ENCODE peak calls at places on chromosomes 13 and 19, in seven cellular contexts. I is H9, R is DMS153, J is NCI-H1694 treated with DMSO at 0.1 percent for 48 hours, E is amygdala, P is HTR-8/SVneo, G is T-helper 9 cell. X is an unnamed sample.

GRCh38 chr13:60213236-60213746 is 49.6 kb upstream of the DIAPH3 start:
- DNase-seq in I (no peak), R (no peak), J (no peak), E (no peak), P (no peak), G (no peak), X (no peak)

GRCh38 chr19:47438793-47439220 is 19.5 kb upstream of the MEIS3 start:
- DNase-seq in I (peak; percentile 65), R (no peak), J (no peak), E (no peak), P (no peak), G (no peak), X (no peak)

GRCh38 chr13:45518525-45519235 is 53.9 kb downstream of the COG3 start:
- DNase-seq in I (no peak), R (no peak), J (no peak), E (no peak), P (no peak), G (no peak), X (peak; percentile 9)

GRCh38 chr19:16076958-16077611 is 790 bp downstream of the TPM4 start:
- DNase-seq in I (no peak), R (peak; percentile 9), J (no peak), E (no peak), P (no peak), G (peak; percentile 15), X (no peak)

GRCh38 chr19:3708207-3708931 is at the start of gene TJP3:
- DNase-seq in I (no peak), R (peak; percentile 12), J (no peak), E (no peak), P (no peak), G (no peak), X (no peak)

GRCh38 chr13:41132512-41133152 is at the start of gene KBTBD6:
- DNase-seq in I (peak; percentile 98), R (peak; percentile 96), J (peak; percentile 96), E (peak; percentile 91), P (peak; percentile 79), G (peak; percentile 84), X (peak; percentile 99)

GRCh38 chr13:93727301-93728141 is 500.9 kb downstream of the GPC6 start:
- DNase-seq in I (no peak), R (no peak), J (no peak), E (no peak), P (no peak), G (no peak), X (no peak)

GRCh38 chr19:57803594-57804325 is 11.0 kb downstream of the ZNF552 start:
- DNase-seq in I (peak; percentile 77), R (no peak), J (no peak), E (no peak), P (peak; percentile 48), G (no peak), X (peak; percentile 29)

GRCh38 chr19:4877753-4878490 is 10.5 kb upstream of the PLIN3 start:
- DNase-seq in I (peak; percentile 36), R (no peak), J (no peak), E (peak; percentile 80), P (no peak), G (no peak), X (no peak)

X was measured in amniotic stem cell.